ENCODE peak calls at places on chromosomes 1 and 21, in eight cellular contexts. One of them, this sample, is unnamed.

GRCh38 chr1:81574365-81574764 is 226.4 kb upstream of the ADGRL2 start:
- DNase-seq in memory B cell: no peak
- DNase-seq in hepatocyte: no peak
- DNase-seq in right lobe of liver: no peak
- DNase-seq in AG08395: no peak
- DNase-seq in adipocyte: no peak
- DNase-seq in SK-N-SH: no peak
- DNase-seq in GM19239: no peak
- DNase-seq in this sample: no peak

GRCh38 chr1:160726114-160726497 is 12.9 kb upstream of the SLAMF7 start:
- DNase-seq in adipocyte: no peak
- DNase-seq in right lobe of liver: no peak
- DNase-seq in hepatocyte: peak; percentile 20
- DNase-seq in AG08395: no peak
- DNase-seq in GM19239: no peak
- DNase-seq in memory B cell: no peak
- DNase-seq in SK-N-SH: no peak
- DNase-seq in this sample: no peak

GRCh38 chr1:7648761-7649384 is 122.2 kb upstream of the VAMP3 start:
- DNase-seq in SK-N-SH: no peak
- DNase-seq in right lobe of liver: no peak
- DNase-seq in GM19239: no peak
- DNase-seq in memory B cell: no peak
- DNase-seq in hepatocyte: no peak
- DNase-seq in AG08395: no peak
- DNase-seq in adipocyte: no peak
- DNase-seq in this sample: no peak

GRCh38 chr21:43811262-43812105 is 22.1 kb downstream of the RRP1 start:
- DNase-seq in hepatocyte: no peak
- DNase-seq in memory B cell: no peak
- DNase-seq in SK-N-SH: no peak
- DNase-seq in GM19239: no peak
- DNase-seq in AG08395: no peak
- DNase-seq in right lobe of liver: no peak
- DNase-seq in adipocyte: no peak
- DNase-seq in this sample: no peak

GRCh38 chr1:121418369-121419049 is 233.7 kb downstream of the SRGAP2C start:
- DNase-seq in adipocyte: no peak
- DNase-seq in right lobe of liver: no peak
- DNase-seq in SK-N-SH: no peak
- DNase-seq in GM19239: no peak
- DNase-seq in AG08395: no peak
- DNase-seq in hepatocyte: no peak
- DNase-seq in memory B cell: no peak
- DNase-seq in this sample: no peak

GRCh38 chr1:178496410-178497135 is at the start of gene CLEC20A:
- DNase-seq in AG08395: no peak
- DNase-seq in adipocyte: no peak
- DNase-seq in right lobe of liver: no peak
- DNase-seq in SK-N-SH: no peak
- DNase-seq in GM19239: no peak
- DNase-seq in hepatocyte: no peak
- DNase-seq in memory B cell: no peak
- DNase-seq in this sample: no peak

GRCh38 chr1:29161977-29162376 is 19.7 kb downstream of the SRSF4 start:
- DNase-seq in memory B cell: no peak
- DNase-seq in adipocyte: no peak
- DNase-seq in SK-N-SH: no peak
- DNase-seq in AG08395: no peak
- DNase-seq in GM19239: no peak
- DNase-seq in hepatocyte: no peak
- DNase-seq in right lobe of liver: no peak
- DNase-seq in this sample: no peak

GRCh38 chr1:159091547-159092397 is 15.2 kb upstream of the AIM2 start:
- DNase-seq in hepatocyte: no peak
- DNase-seq in AG08395: peak; percentile 56
- DNase-seq in adipocyte: peak; percentile 79
- DNase-seq in GM19239: no peak
- DNase-seq in right lobe of liver: no peak
- DNase-seq in SK-N-SH: no peak
- DNase-seq in memory B cell: no peak
- DNase-seq in this sample: no peak

GRCh38 chr1:159279754-159280153 is 22.4 kb upstream of the FCER1A start:
- DNase-seq in adipocyte: no peak
- DNase-seq in AG08395: no peak
- DNase-seq in hepatocyte: no peak
- DNase-seq in GM19239: no peak
- DNase-seq in right lobe of liver: no peak
- DNase-seq in SK-N-SH: no peak
- DNase-seq in memory B cell: no peak
- DNase-seq in this sample: no peak

GRCh38 chr1:237864338-237865244 is 26.1 kb downstream of the ZP4 start:
- DNase-seq in hepatocyte: peak; percentile 85
- DNase-seq in GM19239: no peak
- DNase-seq in adipocyte: peak; percentile 34
- DNase-seq in memory B cell: no peak
- DNase-seq in right lobe of liver: peak; percentile 88
- DNase-seq in AG08395: no peak
- DNase-seq in SK-N-SH: peak; percentile 81
- DNase-seq in this sample: no peak

GRCh38 chr1:114319480-114319879 is 165.8 kb upstream of the SYT6 start:
- DNase-seq in GM19239: no peak
- DNase-seq in adipocyte: peak; percentile 26
- DNase-seq in memory B cell: no peak
- DNase-seq in right lobe of liver: no peak
- DNase-seq in SK-N-SH: no peak
- DNase-seq in AG08395: peak; percentile 61
- DNase-seq in hepatocyte: no peak
- DNase-seq in this sample: no peak

GRCh38 chr1:31238986-31239613 is 587 bp downstream of the NKAIN1 start:
- DNase-seq in GM19239: peak; percentile 25
- DNase-seq in adipocyte: peak; percentile 51
- DNase-seq in right lobe of liver: no peak
- DNase-seq in AG08395: no peak
- DNase-seq in memory B cell: no peak
- DNase-seq in SK-N-SH: peak; percentile 87
- DNase-seq in hepatocyte: peak; percentile 62
- DNase-seq in this sample: no peak

GRCh38 chr21:29302340-29302991 is 3.7 kb downstream of the BACH1 start:
- DNase-seq in SK-N-SH: no peak
- DNase-seq in hepatocyte: peak; percentile 30
- DNase-seq in adipocyte: no peak
- DNase-seq in AG08395: no peak
- DNase-seq in GM19239: no peak
- DNase-seq in right lobe of liver: no peak
- DNase-seq in memory B cell: no peak
- DNase-seq in this sample: no peak